ENCODE peak calls at places on chromosomes 1 and 21, in nine cellular contexts. H is neural crest cell, L is pancreas, O is hepatocyte, X is cardiac fibroblast, K is tibial nerve, U is MM.1S, D is A549, I is choroid plexus epithelial cell. A is an unnamed sample.

GRCh38 chr21:32147041-32147440 is 131.8 kb downstream of the MIS18A start:
- DNase-seq in H (no peak), L (no peak), O (no peak), X (no peak), K (no peak), U (no peak), D (no peak), I (no peak), A (no peak)

GRCh38 chr1:183685112-183685713 is 32.1 kb upstream of the APOBEC4 start:
- DNase-seq in H (no peak), L (peak; percentile 28), O (peak; percentile 77), X (peak; percentile 77), K (no peak), U (peak; percentile 82), D (peak; percentile 64), I (peak; percentile 77), A (no peak)

GRCh38 chr21:44986471-44987291 is 46.9 kb downstream of the SLX9 start:
- DNase-seq in H (no peak), L (no peak), O (no peak), X (no peak), K (no peak), U (no peak), D (no peak), I (no peak), A (no peak)

GRCh38 chr1:44842763-44843655 is at the start of gene PTCH2:
- DNase-seq in H (peak; percentile 89), L (peak; percentile 50), O (peak; percentile 90), X (peak; percentile 49), K (peak; percentile 69), U (no peak), D (peak; percentile 54), I (peak; percentile 67), A (no peak)

GRCh38 chr1:154963643-154964042 is 2.1 kb upstream of the PYGO2 start:
- DNase-seq in H (no peak), L (no peak), O (no peak), X (no peak), K (no peak), U (no peak), D (no peak), I (no peak), A (no peak)

GRCh38 chr1:151578941-151579340 is 32.9 kb upstream of the SNX27 start:
- DNase-seq in H (no peak), L (no peak), O (no peak), X (no peak), K (no peak), U (no peak), D (no peak), I (no peak), A (no peak)

GRCh38 chr1:58063095-58063494 is 483.4 kb downstream of the OMA1 start:
- DNase-seq in H (no peak), L (no peak), O (no peak), X (no peak), K (no peak), U (no peak), D (no peak), I (no peak), A (no peak)

GRCh38 chr1:21337010-21337437 is 46.8 kb upstream of the ECE1 start:
- DNase-seq in H (no peak), L (no peak), O (no peak), X (no peak), K (no peak), U (no peak), D (no peak), I (no peak), A (no peak)

GRCh38 chr1:214989341-214989740 is 93.2 kb upstream of the KCNK2 start:
- DNase-seq in H (no peak), L (no peak), O (no peak), X (peak; percentile 61), K (no peak), U (no peak), D (no peak), I (peak; percentile 63), A (no peak)

GRCh38 chr1:202278751-202279150 is 63.0 kb downstream of the UBE2T start:
- DNase-seq in H (no peak), L (no peak), O (no peak), X (no peak), K (no peak), U (no peak), D (no peak), I (no peak), A (no peak)

GRCh38 chr1:212234431-212235298 is 50.5 kb upstream of the PPP2R5A start:
- DNase-seq in H (no peak), L (peak; percentile 59), O (peak; percentile 73), X (peak; percentile 94), K (no peak), U (peak; percentile 79), D (peak; percentile 81), I (peak; percentile 95), A (peak; percentile 36)

DNA sequence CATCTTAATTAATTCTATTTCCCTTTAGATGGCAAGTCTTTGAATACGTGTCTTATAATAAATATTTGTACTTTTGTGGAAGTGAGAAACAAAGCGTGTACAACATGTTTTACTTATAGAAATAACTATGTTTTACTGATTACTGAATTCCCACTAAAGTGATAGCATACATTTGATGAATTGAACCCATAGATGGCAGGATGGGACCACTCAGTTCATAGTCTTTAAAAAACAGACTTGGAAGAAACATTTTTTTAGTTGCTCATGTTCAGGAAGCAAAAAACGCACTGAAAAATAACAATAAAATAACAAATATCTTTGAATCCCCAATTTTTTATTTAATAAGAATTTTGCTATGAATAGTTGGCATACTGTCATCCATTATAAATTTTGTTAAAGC is 507.1 kb upstream of the ZRANB2 start:
- DNase-seq in H (no peak), L (no peak), O (peak; percentile 29), X (peak; percentile 53), K (no peak), U (peak; percentile 32), D (no peak), I (no peak), A (no peak)
- TF ChIP-seq CTCF in H (peak; percentile 60), L (no peak), O (peak; percentile 57), X (no peak), K (peak; percentile 10), U (peak; percentile 48), D (no peak), I (no peak), A (no peak)

GRCh38 chr1:31939484-31940329 is 1.5 kb upstream of the PTP4A2 start:
- DNase-seq in H (no peak), L (peak; percentile 71), O (peak; percentile 91), X (peak; percentile 83), K (no peak), U (peak; percentile 67), D (peak; percentile 85), I (peak; percentile 97), A (no peak)
- TF ChIP-seq CTCF in H (peak; percentile 59), L (no peak), O (peak; percentile 52), X (peak; percentile 55), K (no peak), U (peak; percentile 52), D (peak; percentile 46), I (peak; percentile 79), A (no peak)

DNA sequence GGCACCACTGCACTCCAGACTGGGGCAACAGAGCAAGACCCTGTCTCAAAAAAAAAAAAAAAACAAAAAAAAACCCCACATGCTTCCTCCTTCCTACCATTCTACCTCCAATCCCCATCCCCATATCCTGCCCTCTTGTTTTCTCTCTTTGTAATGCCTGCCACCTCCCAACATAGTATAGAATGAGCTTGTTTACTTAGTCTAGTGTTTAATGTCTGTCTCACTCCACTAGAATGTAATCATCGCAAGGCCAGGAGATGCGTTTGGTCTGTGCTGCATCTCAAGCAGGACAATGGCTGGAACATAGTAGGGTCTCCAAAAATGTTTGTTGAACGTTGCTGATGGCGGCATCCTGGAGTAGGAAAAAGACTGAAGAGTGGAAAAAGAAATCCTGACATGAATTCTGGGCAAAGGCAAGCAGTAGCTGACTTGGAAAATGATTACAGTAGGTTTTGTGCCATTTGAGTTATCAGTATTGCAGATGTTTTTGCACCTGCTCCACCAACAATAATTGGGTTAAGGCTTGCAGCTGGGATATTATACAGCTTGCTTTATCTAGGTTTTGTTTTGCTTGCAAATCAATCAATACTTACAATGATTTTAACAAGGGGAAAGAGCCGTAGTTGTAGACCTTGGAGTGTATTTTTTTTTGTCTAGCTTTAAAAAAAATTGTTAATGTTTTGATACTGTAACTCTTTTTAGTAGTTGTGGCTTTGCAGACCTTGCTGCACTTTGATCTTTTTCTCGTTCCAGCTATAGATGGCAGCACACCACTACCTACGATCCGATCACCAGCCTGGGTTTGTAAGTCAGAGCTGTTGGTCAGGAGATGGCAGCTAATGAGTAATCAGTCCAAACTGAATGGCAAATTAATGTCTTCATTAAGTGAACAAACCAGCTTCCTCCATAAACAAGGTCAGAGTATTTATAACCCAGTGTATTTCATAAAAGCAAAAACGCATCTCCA is 62.4 kb downstream of the BACH1 start:
- DNase-seq in H (no peak), L (peak; percentile 36), O (peak; percentile 45), X (no peak), K (no peak), U (no peak), D (no peak), I (peak; percentile 38), A (no peak)
- TF ChIP-seq CTCF in H (peak; percentile 51), L (no peak), O (peak; percentile 39), X (no peak), K (no peak), U (no peak), D (no peak), I (peak; percentile 32), A (no peak)

GRCh38 chr1:241734533-241734932 is 82.5 kb downstream of the WDR64 start:
- DNase-seq in H (no peak), L (no peak), O (no peak), X (no peak), K (no peak), U (no peak), D (no peak), I (no peak), A (no peak)

GRCh38 chr1:241733899-241734298 is 81.8 kb downstream of the WDR64 start:
- DNase-seq in H (no peak), L (no peak), O (no peak), X (no peak), K (no peak), U (no peak), D (no peak), I (no peak), A (no peak)

GRCh38 chr1:241738710-241739109 is 86.6 kb downstream of the WDR64 start:
- DNase-seq in H (no peak), L (no peak), O (no peak), X (no peak), K (no peak), U (no peak), D (no peak), I (no peak), A (no peak)

GRCh38 chr1:241738284-241738683 is 86.2 kb downstream of the WDR64 start:
- DNase-seq in H (no peak), L (no peak), O (no peak), X (no peak), K (no peak), U (no peak), D (no peak), I (no peak), A (no peak)

DNA sequence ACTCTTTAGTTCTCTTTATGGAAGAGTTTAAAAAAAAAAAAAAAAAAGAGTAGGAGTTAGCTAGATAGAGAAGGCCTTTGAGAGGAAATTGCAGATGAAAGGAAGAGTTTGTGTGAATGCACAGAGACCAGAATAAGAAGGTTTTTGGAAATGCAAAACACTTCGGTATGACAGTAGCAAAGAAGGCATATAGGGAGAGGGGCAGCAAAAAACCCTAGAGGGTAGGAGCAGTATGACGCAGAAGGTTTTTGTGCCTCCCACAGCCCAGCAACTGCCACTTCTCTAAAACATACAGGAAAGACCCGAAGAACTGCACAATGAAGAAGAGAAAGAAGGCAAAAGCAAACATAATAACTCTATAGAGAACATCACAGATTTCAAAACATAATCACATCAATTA is 84.3 kb downstream of the WDR64 start:
- DNase-seq in H (no peak), L (no peak), O (no peak), X (no peak), K (no peak), U (no peak), D (no peak), I (no peak), A (no peak)
- TF ChIP-seq CTCF in H (no peak), L (no peak), O (no peak), X (no peak), K (no peak), U (no peak), D (no peak), I (no peak), A (no peak)

A was measured in thoracic aorta.